ENCODE peak calls at places on chromosome 9, in seven cellular contexts. One of them, this sample, is unnamed.

GRCh38 chr9:129725841-129726251 is 27.0 kb downstream of the PTGES start:
- DNase-seq in T-helper 1 cell: no peak
- DNase-seq in T-helper 17 cell: no peak
- DNase-seq in lung: no peak
- DNase-seq in activated T-cell treated with anti-CD3 and anti-CD28 coated beads, Interleukin-2, amount 50 U/mL, for 48 hours: no peak
- DNase-seq in GM12865: no peak
- DNase-seq in HFF-Myc: peak
- DNase-seq in this sample: no peak

GRCh38 chr9:83583151-83584014 is 39.6 kb upstream of the IDNK start:
- DNase-seq in HFF-Myc: peak
- DNase-seq in lung: peak
- DNase-seq in GM12865: peak
- DNase-seq in activated T-cell treated with anti-CD3 and anti-CD28 coated beads, Interleukin-2, amount 50 U/mL, for 48 hours: peak
- DNase-seq in T-helper 1 cell: no peak
- DNase-seq in T-helper 17 cell: no peak
- DNase-seq in this sample: peak

GRCh38 chr9:36207546-36208012 is 16.9 kb downstream of the CLTA start:
- DNase-seq in lung: no peak
- DNase-seq in T-helper 17 cell: no peak
- DNase-seq in HFF-Myc: no peak
- DNase-seq in T-helper 1 cell: no peak
- DNase-seq in activated T-cell treated with anti-CD3 and anti-CD28 coated beads, Interleukin-2, amount 50 U/mL, for 48 hours: no peak
- DNase-seq in GM12865: no peak
- DNase-seq in this sample: no peak

GRCh38 chr9:72602629-72603028 is 81.2 kb downstream of the TMC1 start:
- DNase-seq in activated T-cell treated with anti-CD3 and anti-CD28 coated beads, Interleukin-2, amount 50 U/mL, for 48 hours: no peak
- DNase-seq in HFF-Myc: no peak
- DNase-seq in T-helper 1 cell: no peak
- DNase-seq in T-helper 17 cell: no peak
- DNase-seq in GM12865: no peak
- DNase-seq in lung: no peak
- DNase-seq in this sample: no peak

GRCh38 chr9:109590945-109591344 is 92.8 kb upstream of the PTPN3 start:
- DNase-seq in T-helper 1 cell: no peak
- DNase-seq in T-helper 17 cell: no peak
- DNase-seq in HFF-Myc: no peak
- DNase-seq in GM12865: no peak
- DNase-seq in activated T-cell treated with anti-CD3 and anti-CD28 coated beads, Interleukin-2, amount 50 U/mL, for 48 hours: no peak
- DNase-seq in lung: no peak
- DNase-seq in this sample: no peak

GRCh38 chr9:7665874-7666273 is 133.7 kb downstream of the DMAC1 start:
- DNase-seq in T-helper 1 cell: no peak
- DNase-seq in T-helper 17 cell: no peak
- DNase-seq in lung: no peak
- DNase-seq in GM12865: no peak
- DNase-seq in activated T-cell treated with anti-CD3 and anti-CD28 coated beads, Interleukin-2, amount 50 U/mL, for 48 hours: no peak
- DNase-seq in HFF-Myc: no peak
- DNase-seq in this sample: no peak

GRCh38 chr9:121692606-121693505 is 41.4 kb downstream of the DAB2IP start:
- DNase-seq in T-helper 1 cell: no peak
- DNase-seq in T-helper 17 cell: no peak
- DNase-seq in activated T-cell treated with anti-CD3 and anti-CD28 coated beads, Interleukin-2, amount 50 U/mL, for 48 hours: no peak
- DNase-seq in GM12865: no peak
- DNase-seq in HFF-Myc: peak
- DNase-seq in lung: peak
- DNase-seq in this sample: no peak

GRCh38 chr9:8958358-8958757 is 1158.8 kb upstream of the DMAC1 start:
- DNase-seq in T-helper 1 cell: no peak
- DNase-seq in lung: no peak
- DNase-seq in T-helper 17 cell: no peak
- DNase-seq in HFF-Myc: no peak
- DNase-seq in GM12865: no peak
- DNase-seq in activated T-cell treated with anti-CD3 and anti-CD28 coated beads, Interleukin-2, amount 50 U/mL, for 48 hours: no peak
- DNase-seq in this sample: no peak

GRCh38 chr9:82109626-82110025 is 121.1 kb downstream of the SPATA31D1 start:
- DNase-seq in T-helper 1 cell: no peak
- DNase-seq in activated T-cell treated with anti-CD3 and anti-CD28 coated beads, Interleukin-2, amount 50 U/mL, for 48 hours: no peak
- DNase-seq in GM12865: no peak
- DNase-seq in lung: no peak
- DNase-seq in HFF-Myc: no peak
- DNase-seq in T-helper 17 cell: no peak
- DNase-seq in this sample: no peak

GRCh38 chr9:117340422-117340821 is 74.4 kb downstream of the ASTN2 start:
- DNase-seq in lung: no peak
- DNase-seq in GM12865: no peak
- DNase-seq in HFF-Myc: no peak
- DNase-seq in activated T-cell treated with anti-CD3 and anti-CD28 coated beads, Interleukin-2, amount 50 U/mL, for 48 hours: no peak
- DNase-seq in T-helper 1 cell: no peak
- DNase-seq in T-helper 17 cell: no peak
- DNase-seq in this sample: no peak

GRCh38 chr9:99222416-99223280 is 566 bp downstream of the SEC61B start:
- DNase-seq in T-helper 1 cell: no peak
- DNase-seq in HFF-Myc: no peak
- DNase-seq in activated T-cell treated with anti-CD3 and anti-CD28 coated beads, Interleukin-2, amount 50 U/mL, for 48 hours: no peak
- DNase-seq in T-helper 17 cell: no peak
- DNase-seq in lung: no peak
- DNase-seq in GM12865: no peak
- DNase-seq in this sample: no peak

GRCh38 chr9:83981126-83981871 is 694 bp downstream of the RMI1 start:
- DNase-seq in T-helper 1 cell: no peak
- DNase-seq in HFF-Myc: no peak
- DNase-seq in GM12865: peak
- DNase-seq in T-helper 17 cell: no peak
- DNase-seq in activated T-cell treated with anti-CD3 and anti-CD28 coated beads, Interleukin-2, amount 50 U/mL, for 48 hours: peak
- DNase-seq in lung: no peak
- DNase-seq in this sample: no peak

GRCh38 chr9:114276908-114277821 is 45.7 kb upstream of the ORM1 start:
- DNase-seq in GM12865: no peak
- DNase-seq in HFF-Myc: peak
- DNase-seq in activated T-cell treated with anti-CD3 and anti-CD28 coated beads, Interleukin-2, amount 50 U/mL, for 48 hours: no peak
- DNase-seq in T-helper 1 cell: no peak
- DNase-seq in T-helper 17 cell: no peak
- DNase-seq in lung: no peak
- DNase-seq in this sample: no peak

GRCh38 chr9:37929441-37929895 is 25.5 kb upstream of the SLC25A51 start:
- DNase-seq in activated T-cell treated with anti-CD3 and anti-CD28 coated beads, Interleukin-2, amount 50 U/mL, for 48 hours: no peak
- DNase-seq in T-helper 1 cell: no peak
- DNase-seq in GM12865: no peak
- DNase-seq in HFF-Myc: peak
- DNase-seq in lung: no peak
- DNase-seq in T-helper 17 cell: no peak
- DNase-seq in this sample: no peak

GRCh38 chr9:137044042-137044441 is 1.9 kb downstream of the NPDC1 start:
- DNase-seq in HFF-Myc: no peak
- DNase-seq in activated T-cell treated with anti-CD3 and anti-CD28 coated beads, Interleukin-2, amount 50 U/mL, for 48 hours: no peak
- DNase-seq in GM12865: no peak
- DNase-seq in lung: no peak
- DNase-seq in T-helper 1 cell: no peak
- DNase-seq in T-helper 17 cell: no peak
- DNase-seq in this sample: no peak

GRCh38 chr9:127142931-127143464 is 20.6 kb upstream of the ANGPTL2 start:
- DNase-seq in lung: peak
- DNase-seq in GM12865: no peak
- DNase-seq in T-helper 1 cell: no peak
- DNase-seq in activated T-cell treated with anti-CD3 and anti-CD28 coated beads, Interleukin-2, amount 50 U/mL, for 48 hours: no peak
- DNase-seq in HFF-Myc: no peak
- DNase-seq in T-helper 17 cell: no peak
- DNase-seq in this sample: no peak

GRCh38 chr9:72586388-72587160 is 65.2 kb downstream of the TMC1 start:
- DNase-seq in HFF-Myc: peak
- DNase-seq in GM12865: peak
- DNase-seq in lung: peak
- DNase-seq in T-helper 17 cell: no peak
- DNase-seq in T-helper 1 cell: no peak
- DNase-seq in activated T-cell treated with anti-CD3 and anti-CD28 coated beads, Interleukin-2, amount 50 U/mL, for 48 hours: no peak
- DNase-seq in this sample: no peak

GRCh38 chr9:20929276-20929675 is 102.2 kb downstream of the HACD4 start:
- DNase-seq in T-helper 17 cell: no peak
- DNase-seq in T-helper 1 cell: no peak
- DNase-seq in lung: no peak
- DNase-seq in activated T-cell treated with anti-CD3 and anti-CD28 coated beads, Interleukin-2, amount 50 U/mL, for 48 hours: no peak
- DNase-seq in GM12865: no peak
- DNase-seq in HFF-Myc: no peak
- DNase-seq in this sample: no peak

GRCh38 chr9:5509573-5509972 is 758 bp upstream of the PDCD1LG2 start:
- DNase-seq in GM12865: no peak
- DNase-seq in activated T-cell treated with anti-CD3 and anti-CD28 coated beads, Interleukin-2, amount 50 U/mL, for 48 hours: no peak
- DNase-seq in T-helper 1 cell: no peak
- DNase-seq in lung: no peak
- DNase-seq in T-helper 17 cell: no peak
- DNase-seq in HFF-Myc: peak
- DNase-seq in this sample: no peak

GRCh38 chr9:85077954-85078353 is 408.4 kb downstream of the NTRK2 start:
- DNase-seq in GM12865: no peak
- DNase-seq in lung: no peak
- DNase-seq in HFF-Myc: no peak
- DNase-seq in activated T-cell treated with anti-CD3 and anti-CD28 coated beads, Interleukin-2, amount 50 U/mL, for 48 hours: no peak
- DNase-seq in T-helper 1 cell: no peak
- DNase-seq in T-helper 17 cell: no peak
- DNase-seq in this sample: no peak

GRCh38 chr9:130579738-130580463 is 524 bp downstream of the FUBP3 start:
- DNase-seq in lung: no peak
- DNase-seq in GM12865: no peak
- DNase-seq in T-helper 17 cell: no peak
- DNase-seq in HFF-Myc: no peak
- DNase-seq in T-helper 1 cell: peak
- DNase-seq in activated T-cell treated with anti-CD3 and anti-CD28 coated beads, Interleukin-2, amount 50 U/mL, for 48 hours: no peak
- DNase-seq in this sample: no peak

GRCh38 chr9:106708147-106708838 is 154.7 kb upstream of the ZNF462 start:
- DNase-seq in lung: no peak
- DNase-seq in activated T-cell treated with anti-CD3 and anti-CD28 coated beads, Interleukin-2, amount 50 U/mL, for 48 hours: no peak
- DNase-seq in T-helper 1 cell: no peak
- DNase-seq in HFF-Myc: no peak
- DNase-seq in T-helper 17 cell: no peak
- DNase-seq in GM12865: no peak
- DNase-seq in this sample: no peak

GRCh38 chr9:68540712-68541535 is at the start of gene TMEM252:
- DNase-seq in activated T-cell treated with anti-CD3 and anti-CD28 coated beads, Interleukin-2, amount 50 U/mL, for 48 hours: no peak
- DNase-seq in HFF-Myc: no peak
- DNase-seq in T-helper 17 cell: no peak
- DNase-seq in T-helper 1 cell: no peak
- DNase-seq in GM12865: no peak
- DNase-seq in lung: no peak
- DNase-seq in this sample: no peak

GRCh38 chr9:91677354-91677753 is 253.7 kb upstream of the NFIL3 start:
- DNase-seq in T-helper 1 cell: no peak
- DNase-seq in GM12865: no peak
- DNase-seq in HFF-Myc: no peak
- DNase-seq in T-helper 17 cell: no peak
- DNase-seq in activated T-cell treated with anti-CD3 and anti-CD28 coated beads, Interleukin-2, amount 50 U/mL, for 48 hours: no peak
- DNase-seq in lung: no peak
- DNase-seq in this sample: no peak

GRCh38 chr9:34087370-34087769 is 38.7 kb upstream of the UBAP2 start:
- DNase-seq in HFF-Myc: no peak
- DNase-seq in activated T-cell treated with anti-CD3 and anti-CD28 coated beads, Interleukin-2, amount 50 U/mL, for 48 hours: no peak
- DNase-seq in GM12865: no peak
- DNase-seq in lung: no peak
- DNase-seq in T-helper 17 cell: no peak
- DNase-seq in T-helper 1 cell: no peak
- DNase-seq in this sample: no peak

GRCh38 chr9:127050152-127050551 is 72.3 kb downstream of the ANGPTL2 start:
- DNase-seq in lung: no peak
- DNase-seq in T-helper 1 cell: no peak
- DNase-seq in activated T-cell treated with anti-CD3 and anti-CD28 coated beads, Interleukin-2, amount 50 U/mL, for 48 hours: no peak
- DNase-seq in T-helper 17 cell: no peak
- DNase-seq in HFF-Myc: no peak
- DNase-seq in GM12865: no peak
- DNase-seq in this sample: no peak

GRCh38 chr9:96567203-96567700 is 52.4 kb downstream of the CDC14B start:
- DNase-seq in activated T-cell treated with anti-CD3 and anti-CD28 coated beads, Interleukin-2, amount 50 U/mL, for 48 hours: no peak
- DNase-seq in T-helper 1 cell: no peak
- DNase-seq in GM12865: peak
- DNase-seq in T-helper 17 cell: no peak
- DNase-seq in HFF-Myc: no peak
- DNase-seq in lung: no peak
- DNase-seq in this sample: no peak

GRCh38 chr9:21096172-21096900 is 18.6 kb upstream of the IFNB1 start:
- DNase-seq in T-helper 1 cell: no peak
- DNase-seq in lung: no peak
- DNase-seq in HFF-Myc: no peak
- DNase-seq in T-helper 17 cell: no peak
- DNase-seq in GM12865: peak
- DNase-seq in activated T-cell treated with anti-CD3 and anti-CD28 coated beads, Interleukin-2, amount 50 U/mL, for 48 hours: peak
- DNase-seq in this sample: no peak

GRCh38 chr9:110700953-110701352 is 32.4 kb downstream of the MUSK start:
- DNase-seq in T-helper 17 cell: no peak
- DNase-seq in lung: no peak
- DNase-seq in GM12865: no peak
- DNase-seq in activated T-cell treated with anti-CD3 and anti-CD28 coated beads, Interleukin-2, amount 50 U/mL, for 48 hours: no peak
- DNase-seq in T-helper 1 cell: no peak
- DNase-seq in HFF-Myc: no peak
- DNase-seq in this sample: no peak

GRCh38 chr9:15104826-15105420 is 194.7 kb upstream of the FREM1 start:
- DNase-seq in T-helper 17 cell: no peak
- DNase-seq in GM12865: peak
- DNase-seq in HFF-Myc: no peak
- DNase-seq in activated T-cell treated with anti-CD3 and anti-CD28 coated beads, Interleukin-2, amount 50 U/mL, for 48 hours: peak
- DNase-seq in T-helper 1 cell: no peak
- DNase-seq in lung: peak
- DNase-seq in this sample: peak

GRCh38 chr9:16579872-16580432 is 290.5 kb downstream of the BNC2 start:
- DNase-seq in T-helper 17 cell: no peak
- DNase-seq in GM12865: no peak
- DNase-seq in HFF-Myc: no peak
- DNase-seq in lung: no peak
- DNase-seq in activated T-cell treated with anti-CD3 and anti-CD28 coated beads, Interleukin-2, amount 50 U/mL, for 48 hours: no peak
- DNase-seq in T-helper 1 cell: no peak
- DNase-seq in this sample: no peak

GRCh38 chr9:113993838-113994540 is 84.1 kb downstream of the AMBP start:
- DNase-seq in GM12865: no peak
- DNase-seq in T-helper 17 cell: no peak
- DNase-seq in lung: peak
- DNase-seq in activated T-cell treated with anti-CD3 and anti-CD28 coated beads, Interleukin-2, amount 50 U/mL, for 48 hours: no peak
- DNase-seq in HFF-Myc: no peak
- DNase-seq in T-helper 1 cell: no peak
- DNase-seq in this sample: no peak

GRCh38 chr9:110207071-110207923 is 662 bp downstream of the C9orf152 start:
- DNase-seq in GM12865: no peak
- DNase-seq in activated T-cell treated with anti-CD3 and anti-CD28 coated beads, Interleukin-2, amount 50 U/mL, for 48 hours: no peak
- DNase-seq in T-helper 17 cell: no peak
- DNase-seq in lung: peak
- DNase-seq in T-helper 1 cell: no peak
- DNase-seq in HFF-Myc: no peak
- DNase-seq in this sample: no peak

GRCh38 chr9:97889941-97890557 is 32.3 kb downstream of the TRMO start:
- DNase-seq in activated T-cell treated with anti-CD3 and anti-CD28 coated beads, Interleukin-2, amount 50 U/mL, for 48 hours: peak
- DNase-seq in HFF-Myc: no peak
- DNase-seq in GM12865: peak
- DNase-seq in T-helper 1 cell: peak
- DNase-seq in T-helper 17 cell: peak
- DNase-seq in lung: no peak
- DNase-seq in this sample: peak

This sample was measured in effector CD8-positive, alpha-beta T cell.